ENCODE peak calls at places on chromosome 16, in six cellular contexts. P is effector CD8-positive, alpha-beta T cell; S is KBM-7; Z is endodermal cell; E is GM19239; I is RPMI8226. U is an unnamed sample.

GRCh38 chr16:72787519-72788268 is 260.2 kb downstream of the ZFHX3 start:
- DNase-seq in E (peak), S (peak), Z (peak), I (peak), P (no peak), U (peak)

GRCh38 chr16:66434619-66435430 is 7.7 kb downstream of the BEAN1 start:
- DNase-seq in Z (peak), I (peak), E (no peak), P (no peak), S (no peak), U (no peak)

GRCh38 chr16:728131-728889 is 1.4 kb downstream of the HAGHL start:
- DNase-seq in Z (peak), P (peak), I (peak), E (peak), S (peak), U (peak)

GRCh38 chr16:63652091-63652490 is 1469.8 kb downstream of the CDH11 start:
- DNase-seq in P (no peak), Z (no peak), S (no peak), E (no peak), I (no peak), U (no peak)

GRCh38 chr16:74999208-74999682 is 421 bp downstream of the ZNRF1 start:
- DNase-seq in S (peak), I (no peak), P (no peak), Z (peak), E (no peak), U (no peak)

GRCh38 chr16:53080345-53081031 is 25.7 kb downstream of the CHD9 start:
- DNase-seq in E (no peak), I (no peak), S (no peak), P (no peak), Z (no peak), U (peak)

GRCh38 chr16:23416816-23417215 is 36.2 kb downstream of the COG7 start:
- DNase-seq in Z (no peak), P (no peak), I (no peak), E (no peak), S (no peak), U (no peak)

GRCh38 chr16:79318137-79318899 is 282.2 kb downstream of the MAF start:
- DNase-seq in S (no peak), P (no peak), Z (no peak), I (no peak), E (no peak), U (no peak)

GRCh38 chr16:89506791-89507191 is 1.4 kb upstream of the SPG7 start:
- DNase-seq in S (peak), E (no peak), Z (no peak), P (no peak), I (no peak), U (no peak)

GRCh38 chr16:9992441-9992840 is 189.8 kb downstream of the GRIN2A start:
- DNase-seq in I (no peak), S (no peak), Z (no peak), P (no peak), E (no peak), U (no peak)

GRCh38 chr16:67021321-67021720 is 7.6 kb upstream of the CBFB start:
- DNase-seq in Z (peak), S (no peak), I (no peak), E (no peak), P (no peak), U (no peak)

GRCh38 chr16:20866161-20866772 is 33.9 kb downstream of the DCUN1D3 start:
- DNase-seq in Z (peak), P (no peak), E (no peak), I (no peak), S (peak), U (peak)

GRCh38 chr16:22353188-22353919 is 21.1 kb downstream of the CDR2 start:
- DNase-seq in P (no peak), I (no peak), S (peak), E (no peak), Z (peak), U (no peak)

GRCh38 chr16:46929378-46930332 is 43.8 kb downstream of the DNAJA2 start:
- DNase-seq in S (peak), I (peak), P (peak), Z (peak), E (peak), U (peak)

GRCh38 chr16:7835032-7835431 is 502.4 kb downstream of the RBFOX1 start:
- DNase-seq in S (no peak), P (no peak), E (no peak), Z (peak), I (no peak), U (no peak)

GRCh38 chr16:71474864-71475263 is 12.8 kb upstream of the ZNF23 start:
- DNase-seq in E (no peak), Z (no peak), S (no peak), P (no peak), I (no peak), U (peak)

GRCh38 chr16:89139907-89140361 is 31.6 kb upstream of the CDH15 start:
- DNase-seq in S (no peak), E (no peak), Z (no peak), P (no peak), I (no peak), U (no peak)

GRCh38 chr16:63337264-63337663 is 1301.0 kb upstream of the CDH8 start:
- DNase-seq in E (no peak), Z (no peak), I (no peak), S (no peak), P (no peak), U (no peak)

GRCh38 chr16:68190745-68191510 is 45.0 kb downstream of the ESRP2 start:
- DNase-seq in Z (no peak), S (no peak), I (no peak), P (no peak), E (no peak), U (no peak)

GRCh38 chr16:72990003-72990521 is 57.9 kb downstream of the ZFHX3 start:
- DNase-seq in P (no peak), I (no peak), S (peak), Z (peak), E (no peak), U (peak)

GRCh38 chr16:77062878-77063566 is 128.0 kb upstream of the MON1B start:
- DNase-seq in P (no peak), I (no peak), E (no peak), Z (no peak), S (no peak), U (no peak)

GRCh38 chr16:87686697-87687570 is 78.9 kb downstream of the KLHDC4 start:
- DNase-seq in E (no peak), P (no peak), S (no peak), Z (no peak), I (no peak), U (no peak)

GRCh38 chr16:67084345-67085028 is 25.3 kb upstream of the PHAF1 start:
- DNase-seq in E (no peak), Z (no peak), S (no peak), I (no peak), P (no peak), U (no peak)

GRCh38 chr16:69564845-69565610 is 738 bp upstream of the NFAT5 start:
- DNase-seq in P (no peak), I (no peak), Z (no peak), S (peak), E (no peak), U (no peak)

GRCh38 chr16:81265658-81266451 is 27.4 kb downstream of the BCO1 start:
- DNase-seq in Z (no peak), S (no peak), P (no peak), E (no peak), I (no peak), U (no peak)

GRCh38 chr16:68236804-68237242 is 896 bp upstream of the ESRP2 start:
- DNase-seq in S (no peak), P (no peak), I (no peak), Z (peak), E (peak), U (no peak)

GRCh38 chr16:11208916-11209665 is 46.9 kb downstream of the SOCS1 start:
- DNase-seq in E (no peak), Z (no peak), S (peak), P (no peak), I (no peak), U (no peak)

GRCh38 chr16:27564226-27564625 is 14.3 kb downstream of the KATNIP start:
- DNase-seq in S (no peak), E (no peak), I (peak), Z (no peak), P (no peak), U (no peak)

GRCh38 chr16:27291106-27291505 is 22.5 kb upstream of the NSMCE1 start:
- DNase-seq in I (no peak), E (no peak), S (no peak), P (no peak), Z (no peak), U (no peak)

GRCh38 chr16:83781-84615 is 6.0 kb downstream of the MPG start:
- DNase-seq in Z (peak), I (peak), S (peak), E (no peak), P (no peak), U (no peak)

GRCh38 chr16:31201511-31202401 is 804 bp downstream of the PYCARD start:
- DNase-seq in E (no peak), P (peak), I (peak), S (peak), Z (peak), U (no peak)

GRCh38 chr16:68079616-68080344 is 5.4 kb upstream of the NFATC3 start:
- DNase-seq in P (peak), Z (no peak), I (no peak), S (peak), E (no peak), U (no peak)

U was measured in H54.